ENCODE peak calls at places on chromosomes 3 and 15, in five cellular contexts. A is fibroblast of lung, C is cardiac fibroblast, E is HepG2, F is heart left ventricle. S is an unnamed sample.

GRCh38 chr15:60155661-60156060 is 151.6 kb downstream of the FOXB1 start:
- DNase-seq in A (peak; percentile 69), C (peak; percentile 56), E (no peak), F (no peak), S (no peak)

GRCh38 chr3:10341901-10342398 is 21.0 kb upstream of the SEC13 start:
- DNase-seq in A (no peak), C (no peak), E (no peak), F (no peak), S (no peak)

GRCh38 chr3:9147215-9147895 is 102.1 kb downstream of the SRGAP3 start:
- DNase-seq in A (peak; percentile 23), C (no peak), E (no peak), F (no peak), S (no peak)

GRCh38 chr3:151107177-151107576 is 21.7 kb downstream of the MED12L start:
- DNase-seq in A (no peak), C (no peak), E (no peak), F (no peak), S (no peak)

GRCh38 chr3:51702156-51702555 is 4.7 kb upstream of the GRM2 start:
- DNase-seq in A (no peak), C (no peak), E (no peak), F (no peak), S (no peak)

GRCh38 chr3:26312826-26313225 is 309.7 kb upstream of the LRRC3B start:
- DNase-seq in A (no peak), C (no peak), E (no peak), F (no peak), S (no peak)

GRCh38 chr3:25895031-25895430 is 105.1 kb downstream of the OXSM start:
- DNase-seq in A (peak; percentile 8), C (no peak), E (no peak), F (no peak), S (no peak)

GRCh38 chr3:89847955-89848354 is 740.5 kb downstream of the EPHA3 start:
- DNase-seq in A (peak; percentile 20), C (peak; percentile 52), E (no peak), F (no peak), S (no peak)

GRCh38 chr3:123586131-123586530 is 1.3 kb upstream of the HACD2 start:
- DNase-seq in A (peak; percentile 67), C (peak; percentile 53), E (peak; percentile 72), F (no peak), S (peak; percentile 68)

GRCh38 chr15:46502668-46503067 is 867.8 kb downstream of the SQOR start:
- DNase-seq in A (no peak), C (peak; percentile 9), E (peak; percentile 1), F (no peak), S (no peak)

GRCh38 chr15:72382146-72382545 is 6.3 kb upstream of the HEXA start:
- DNase-seq in A (no peak), C (no peak), E (peak; percentile 29), F (no peak), S (no peak)
- TF ChIP-seq CTCF in A (no peak), C (peak; percentile 16), E (peak; percentile 28), F (no peak), S (peak; percentile 41)

DNA sequence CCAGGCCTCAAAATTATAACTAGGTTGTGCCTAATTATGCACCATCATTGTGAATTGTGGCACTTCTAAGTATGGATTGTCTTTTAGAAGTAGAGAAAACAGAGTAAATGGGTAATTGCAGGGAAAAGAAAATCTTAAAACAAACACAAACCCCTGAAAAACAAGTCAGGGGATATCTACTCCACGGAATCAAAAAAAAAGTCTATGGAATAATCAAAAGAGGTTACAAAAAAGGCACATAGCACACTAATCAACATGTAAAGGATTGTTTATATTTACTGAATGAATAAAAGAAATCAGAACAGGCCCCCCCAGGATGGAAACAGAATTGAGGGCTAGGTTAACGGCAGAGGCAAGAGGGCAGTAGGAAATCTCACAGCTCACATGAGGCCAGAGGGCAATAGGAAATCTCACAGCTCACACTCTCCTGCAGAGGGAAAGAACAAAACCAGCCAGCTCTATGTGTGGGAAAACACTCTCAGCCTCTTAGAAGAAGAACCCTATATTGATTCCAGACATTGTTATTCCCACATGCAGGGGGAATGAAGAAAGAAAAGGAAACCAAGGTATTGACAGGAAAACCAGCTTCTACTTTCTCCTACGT is 72.7 kb upstream of the FNDC3B start:
- DNase-seq in A (no peak), C (no peak), E (no peak), F (no peak), S (no peak)
- H3K4me3 ChIP-seq in A (no peak overlapping the region), C (no peak overlapping the region), E (no peak overlapping the region), F (no peak overlapping the region), S (no peak overlapping the region)

GRCh38 chr3:195188530-195188917 is 82.4 kb downstream of the XXYLT1 start:
- DNase-seq in A (no peak), C (no peak), E (no peak), F (no peak), S (no peak)
- TF ChIP-seq CTCF in A (peak; percentile 37), C (peak; percentile 6), E (peak; percentile 13), F (no peak), S (peak; percentile 12)

DNA sequence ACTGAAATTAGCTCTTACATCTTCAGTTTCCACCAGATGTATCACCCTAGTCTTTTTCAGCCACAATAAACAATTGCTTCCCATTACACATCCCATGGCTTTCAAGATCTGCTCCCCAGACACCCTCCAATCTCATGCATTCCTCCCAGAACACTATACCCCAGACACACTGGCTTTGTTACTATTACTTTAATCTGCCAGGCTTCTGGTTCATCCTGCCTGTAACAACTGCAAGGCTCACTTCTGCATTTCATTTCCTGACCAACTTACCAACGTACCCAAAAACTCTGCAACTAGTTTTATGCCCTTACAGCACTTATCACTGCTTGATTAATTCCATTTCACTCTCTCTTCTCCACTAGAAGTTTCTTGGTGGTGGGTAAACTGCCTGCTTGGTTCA is 2.9 kb downstream of the RPL22L1 start:
- DNase-seq in A (no peak), C (peak; percentile 13), E (no peak), F (no peak), S (no peak)
- H3K4me3 ChIP-seq in A (no peak overlapping the region), C (no peak overlapping the region), E (no peak overlapping the region), F (no peak overlapping the region), S (peak overlapping the region; percentile 94)

GRCh38 chr3:181696641-181697230 is 15.0 kb upstream of the SOX2 start:
- DNase-seq in A (no peak), C (no peak), E (no peak), F (no peak), S (no peak)

GRCh38 chr3:181699171-181699903 is 12.4 kb upstream of the SOX2 start:
- DNase-seq in A (peak; percentile 52), C (no peak), E (no peak), F (no peak), S (no peak)

GRCh38 chr3:181703701-181704420 is 7.9 kb upstream of the SOX2 start:
- DNase-seq in A (no peak), C (no peak), E (no peak), F (no peak), S (no peak)

GRCh38 chr3:181698263-181698944 is 13.3 kb upstream of the SOX2 start:
- DNase-seq in A (no peak), C (no peak), E (no peak), F (no peak), S (no peak)

GRCh38 chr3:181700168-181701087 is 11.3 kb upstream of the SOX2 start:
- DNase-seq in A (peak; percentile 69), C (peak; percentile 78), E (peak; percentile 44), F (peak; percentile 50), S (peak; percentile 78)
- TF ChIP-seq CTCF in A (peak; percentile 85), C (peak; percentile 85), E (peak; percentile 74), F (peak; percentile 84), S (peak; percentile 91)

GRCh38 chr3:185646382-185647133 is 60.5 kb downstream of the SENP2 start:
- DNase-seq in A (no peak), C (no peak), E (no peak), F (no peak), S (no peak)
- H3K4me3 ChIP-seq in A (no peak overlapping the region), C (no peak overlapping the region), E (no peak overlapping the region), F (no peak overlapping the region), S (no peak overlapping the region)

GRCh38 chr15:77657629-77658238 is 25.0 kb upstream of the LINGO1 start:
- DNase-seq in A (no peak), C (no peak), E (no peak), F (no peak), S (no peak)

GRCh38 chr15:77656294-77656693 is 23.6 kb upstream of the LINGO1 start:
- DNase-seq in A (no peak), C (no peak), E (no peak), F (no peak), S (no peak)

GRCh38 chr15:77659350-77660321 is 26.9 kb upstream of the LINGO1 start:
- DNase-seq in A (peak; percentile 31), C (peak; percentile 63), E (peak; percentile 74), F (peak; percentile 54), S (peak; percentile 89)

GRCh38 chr15:77653832-77654480 is 21.2 kb upstream of the LINGO1 start:
- DNase-seq in A (no peak), C (no peak), E (no peak), F (no peak), S (no peak)

GRCh38 chr15:77654975-77655374 is 22.3 kb upstream of the LINGO1 start:
- DNase-seq in A (no peak), C (peak; percentile 4), E (peak; percentile 45), F (no peak), S (peak; percentile 64)
- TF ChIP-seq CTCF in A (no peak), C (peak; percentile 34), E (peak; percentile 64), F (peak; percentile 23), S (peak; percentile 76)

GRCh38 chr15:98800437-98801233 is 152.3 kb downstream of the IGF1R start:
- DNase-seq in A (peak; percentile 83), C (peak; percentile 89), E (peak; percentile 54), F (peak; percentile 51), S (peak; percentile 46)
- H3K4me3 ChIP-seq in A (no peak overlapping the region), C (no peak overlapping the region), E (no peak overlapping the region), F (no peak overlapping the region), S (peak overlapping the region; percentile 17)

GRCh38 chr15:41695750-41696436 is 35.7 kb downstream of the MGA start:
- DNase-seq in A (peak; percentile 23), C (peak; percentile 79), E (peak; percentile 18), F (no peak), S (peak; percentile 36)
- TF ChIP-seq CTCF in A (peak; percentile 21), C (peak; percentile 31), E (peak; percentile 50), F (peak; percentile 40), S (peak; percentile 64)